ENCODE peak calls at places on chromosomes 3 and 15, in ten cellular contexts. U is cardiac fibroblast; B is adipocyte; S is K562; F is CD8-positive, alpha-beta T cell; Q is right cardiac atrium; E is GM12865; V is heart left ventricle; R is HL-60; N is tibial artery. C is an unnamed sample.

GRCh38 chr15:100114100-100114499 is 227.7 kb downstream of the ADAMTS17 start:
- DNase-seq in S (no peak), V (peak), B (no peak), F (no peak), N (peak), R (no peak), U (peak), E (no peak), Q (peak), C (no peak)

GRCh38 chr3:133531981-133532380 is 41.5 kb upstream of the CDV3 start:
- DNase-seq in E (no peak), U (peak), F (no peak), R (no peak), S (no peak), N (no peak), B (peak), Q (no peak), V (no peak), C (no peak)

GRCh38 chr3:183473969-183474368 is 45.5 kb upstream of the MCF2L2 start:
- DNase-seq in V (no peak), U (no peak), E (no peak), R (no peak), S (no peak), F (no peak), N (no peak), Q (no peak), B (no peak), C (no peak)

GRCh38 chr3:197394464-197395321 is 96.3 kb upstream of the DLG1 start:
- DNase-seq in R (no peak), S (peak), B (peak), E (peak), U (peak), V (peak), F (no peak), N (peak), Q (peak), C (no peak)

GRCh38 chr3:1967525-1967924 is 131.1 kb upstream of the CNTN4 start:
- DNase-seq in V (no peak), B (no peak), E (no peak), R (no peak), Q (no peak), S (no peak), U (no peak), F (no peak), N (no peak), C (no peak)

GRCh38 chr3:175431396-175431795 is 572.3 kb downstream of the NAALADL2 start:
- DNase-seq in V (no peak), B (no peak), R (no peak), N (no peak), F (no peak), E (no peak), Q (no peak), U (peak), S (no peak), C (no peak)

GRCh38 chr3:173902866-173903265 is 505.3 kb downstream of the NLGN1 start:
- DNase-seq in V (no peak), F (no peak), E (no peak), R (no peak), Q (no peak), S (no peak), N (no peak), B (peak), U (no peak), C (no peak)

GRCh38 chr15:99312794-99313193 is 61.5 kb downstream of the LRRC28 start:
- DNase-seq in V (no peak), S (no peak), R (no peak), B (no peak), U (no peak), Q (no peak), N (no peak), F (no peak), E (no peak), C (no peak)

GRCh38 chr3:142566096-142566495 is 12.4 kb downstream of the ATR start:
- DNase-seq in S (no peak), U (peak), Q (no peak), B (no peak), V (no peak), F (no peak), N (no peak), R (no peak), E (no peak), C (no peak)

GRCh38 chr15:62462721-62463120 is 297.6 kb upstream of the C2CD4B start:
- DNase-seq in Q (no peak), N (no peak), B (no peak), E (no peak), U (no peak), S (no peak), R (no peak), F (no peak), V (no peak), C (no peak)

GRCh38 chr3:47057212-47057671 is 77.8 kb downstream of the NBEAL2 start:
- DNase-seq in U (peak), S (no peak), V (no peak), E (peak), F (peak), N (no peak), Q (no peak), R (no peak), B (no peak), C (no peak)

GRCh38 chr15:68371160-68371559 is 60.8 kb downstream of the ITGA11 start:
- DNase-seq in R (no peak), V (no peak), E (no peak), U (no peak), N (peak), B (no peak), Q (no peak), S (no peak), F (no peak), C (no peak)

GRCh38 chr3:186638259-186638658 is 1.9 kb upstream of the FETUB start:
- DNase-seq in U (no peak), N (no peak), S (no peak), R (no peak), Q (no peak), E (no peak), B (no peak), F (no peak), V (no peak), C (no peak)

GRCh38 chr15:62834686-62835279 is 207.8 kb upstream of the TPM1 start:
- DNase-seq in B (no peak), U (no peak), E (no peak), V (no peak), S (no peak), Q (no peak), R (no peak), F (no peak), N (no peak), C (no peak)

DNA sequence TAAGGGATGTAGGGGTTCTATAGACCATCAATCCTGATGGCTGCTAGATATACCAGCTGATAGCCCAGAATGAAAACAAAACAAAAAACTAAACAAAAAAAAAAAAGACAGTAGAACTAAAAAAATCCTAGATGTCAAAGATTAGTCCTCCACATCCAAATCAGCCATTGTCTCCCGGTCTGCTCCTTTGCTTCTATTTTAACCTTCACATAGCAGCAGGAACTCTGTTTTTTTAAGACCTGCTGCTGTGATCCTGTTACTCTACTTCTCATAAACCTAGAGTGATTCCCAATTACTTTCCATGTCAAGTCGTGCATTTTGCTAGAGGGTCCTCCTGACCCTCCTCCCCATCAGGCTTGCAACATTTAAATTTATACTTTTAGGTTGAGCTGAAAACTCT is 2.5 kb downstream of the IFT122 start:
- DNase-seq in B (no peak), R (no peak), U (no peak), S (no peak), Q (no peak), F (no peak), N (no peak), E (no peak), V (no peak), C (no peak)
- H3K4me3 ChIP-seq in B (peak), R (no peak), U (no peak), S (no peak), Q (no peak), F (no peak), N (no peak), E (no peak), V (no peak), C (no peak)

GRCh38 chr3:29319798-29320197 is 38.9 kb downstream of the RBMS3 start:
- DNase-seq in Q (no peak), B (no peak), U (peak), V (no peak), F (no peak), E (no peak), R (no peak), S (no peak), N (no peak), C (no peak)
- H3K4me3 ChIP-seq in Q (no peak), B (peak), U (no peak), V (no peak), F (no peak), E (no peak), R (no peak), S (no peak), N (peak), C (no peak)

GRCh38 chr15:88906130-88906529 is 7.0 kb downstream of the MFGE8 start:
- DNase-seq in U (no peak), R (no peak), N (no peak), V (no peak), B (no peak), F (no peak), Q (no peak), S (no peak), E (no peak), C (no peak)

GRCh38 chr15:88907111-88907510 is 6.1 kb downstream of the MFGE8 start:
- DNase-seq in E (no peak), B (no peak), F (no peak), U (no peak), R (no peak), N (no peak), V (no peak), S (no peak), Q (no peak), C (no peak)

GRCh38 chr15:88906551-88906950 is 6.6 kb downstream of the MFGE8 start:
- DNase-seq in U (no peak), R (no peak), F (no peak), B (no peak), S (no peak), N (no peak), V (no peak), Q (no peak), E (no peak), C (no peak)

GRCh38 chr15:88908697-88909621 is 4.2 kb downstream of the MFGE8 start:
- DNase-seq in B (no peak), Q (no peak), S (no peak), E (no peak), R (no peak), U (peak), N (no peak), F (no peak), V (no peak), C (no peak)

DNA sequence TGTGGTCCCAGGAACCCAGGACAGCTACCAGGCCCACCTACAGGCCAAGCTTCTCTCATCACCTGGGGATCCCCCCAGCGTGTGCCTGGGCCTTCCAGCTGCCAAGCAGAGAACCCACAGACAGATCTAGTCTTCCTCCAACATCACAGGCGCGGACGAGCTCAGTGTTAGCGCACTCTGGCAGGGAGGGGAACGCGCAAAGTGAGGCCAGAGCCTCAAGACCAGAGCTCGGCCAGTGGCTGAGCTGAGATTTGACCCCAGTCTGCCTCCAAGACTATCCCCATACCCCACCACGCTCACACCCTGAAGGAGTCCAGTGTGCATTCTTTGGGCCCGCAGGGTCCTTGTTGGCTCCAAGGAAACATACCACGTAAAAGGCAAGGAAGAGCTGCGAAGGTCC is 5.1 kb downstream of the MFGE8 start:
- DNase-seq in S (no peak), R (no peak), V (no peak), B (no peak), F (no peak), N (no peak), E (no peak), Q (no peak), U (no peak), C (no peak)
- H3K4me3 ChIP-seq in S (no peak), R (no peak), V (peak), B (no peak), F (no peak), N (peak), E (no peak), Q (no peak), U (no peak), C (no peak)

GRCh38 chr3:123652346-123652984 is 67.6 kb upstream of the HACD2 start:
- DNase-seq in N (peak), F (peak), V (peak), S (peak), Q (peak), U (peak), B (peak), R (peak), E (peak), C (peak)

GRCh38 chr3:123648696-123649405 is 64.0 kb upstream of the HACD2 start:
- DNase-seq in U (no peak), B (no peak), F (no peak), N (no peak), R (no peak), Q (no peak), V (no peak), E (no peak), S (no peak), C (no peak)

GRCh38 chr3:123655400-123655799 is 70.5 kb upstream of the HACD2 start:
- DNase-seq in Q (no peak), V (no peak), N (peak), B (no peak), S (no peak), U (peak), F (no peak), R (peak), E (no peak), C (no peak)

GRCh38 chr3:123650101-123650500 is 65.2 kb upstream of the HACD2 start:
- DNase-seq in N (no peak), S (no peak), U (peak), Q (no peak), E (no peak), F (no peak), B (no peak), V (no peak), R (no peak), C (no peak)

DNA sequence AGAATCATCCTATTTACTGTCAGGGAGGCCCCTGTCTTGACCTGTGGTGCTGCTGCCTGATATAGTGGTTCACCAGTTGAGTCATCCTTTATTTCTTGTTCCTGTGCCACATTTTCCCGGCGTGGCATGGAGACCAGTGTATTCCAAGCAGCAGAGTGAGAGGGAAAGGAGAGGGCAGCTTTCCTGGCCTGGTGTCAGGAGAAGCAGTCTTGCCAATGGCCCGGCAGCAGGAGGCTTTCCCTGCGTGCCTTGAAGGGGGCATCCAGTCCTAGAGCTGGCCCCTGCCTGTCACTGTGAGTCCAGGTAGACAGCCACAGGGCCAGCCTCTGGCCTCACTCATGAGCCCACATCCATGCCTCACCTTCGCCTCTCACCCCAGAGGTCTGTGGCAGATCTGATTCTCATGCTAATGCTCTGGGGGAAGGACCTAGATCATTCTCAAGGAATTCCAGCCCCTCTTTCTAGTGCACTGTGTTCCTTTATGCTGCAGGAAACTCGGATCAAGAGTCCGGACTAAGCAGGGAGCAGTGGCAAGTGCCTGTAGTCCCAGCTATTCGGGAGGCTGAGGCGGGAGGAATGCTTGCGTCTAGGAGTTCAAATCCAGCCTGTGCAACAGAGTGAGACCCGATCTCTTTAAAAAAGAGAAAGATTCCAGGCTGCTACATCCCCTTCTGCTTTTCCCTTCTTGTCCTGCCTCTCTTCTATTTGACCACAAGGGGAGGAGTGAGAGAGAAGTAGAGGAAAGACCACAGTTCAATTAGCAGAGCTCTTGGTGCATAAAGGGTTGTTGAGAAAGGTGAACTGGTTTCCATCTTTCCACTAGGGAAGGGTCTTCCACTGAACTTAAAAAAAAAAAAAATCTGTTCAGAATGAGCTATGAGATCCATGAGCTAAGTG is 66.8 kb upstream of the HACD2 start:
- DNase-seq in S (no peak), Q (no peak), U (no peak), E (no peak), V (no peak), F (no peak), N (no peak), B (no peak), R (no peak), C (no peak)
- H3K4me3 ChIP-seq in S (no peak), Q (no peak), U (no peak), E (no peak), V (no peak), F (no peak), N (no peak), B (no peak), R (no peak), C (no peak)

DNA sequence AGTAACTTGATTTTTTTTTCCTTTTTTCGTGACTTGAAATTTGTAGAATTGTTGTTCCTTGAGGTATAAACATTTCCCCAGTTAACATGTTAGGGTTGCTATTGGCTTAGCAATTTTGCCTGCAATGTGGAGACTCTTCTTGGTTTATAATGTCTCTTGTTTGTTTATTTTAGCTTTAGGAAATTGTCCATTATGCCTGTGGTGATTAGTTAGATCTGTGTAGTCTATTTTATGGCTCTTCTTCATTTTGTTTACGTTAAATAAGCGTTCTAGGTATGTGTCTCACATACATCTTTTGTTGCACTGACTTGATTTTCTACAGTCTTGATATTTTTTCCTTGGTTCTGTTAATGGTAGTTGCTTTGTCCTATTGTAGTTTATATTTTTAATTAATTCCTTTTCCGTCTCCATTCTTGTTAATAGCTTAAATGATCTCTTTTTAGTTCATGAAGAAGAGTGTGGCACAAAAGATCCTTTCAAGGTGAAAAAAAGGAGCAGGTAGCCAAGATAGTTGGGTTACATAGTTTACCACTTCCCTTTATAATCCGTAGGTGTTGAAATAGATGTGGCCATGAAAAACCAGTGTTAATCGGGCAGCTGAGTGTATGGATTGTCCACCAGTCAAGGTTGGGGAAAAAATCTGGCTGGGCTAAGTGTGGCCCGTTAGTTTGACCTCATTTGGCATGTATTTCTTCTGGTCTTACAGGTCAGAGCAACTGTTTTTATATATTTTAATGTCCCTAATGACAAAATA is 12.1 kb downstream of the IQGAP1 start:
- DNase-seq in N (no peak), U (no peak), R (peak), B (no peak), Q (no peak), V (no peak), E (no peak), S (no peak), F (no peak), C (no peak)
- H3K4me3 ChIP-seq in N (no peak), U (no peak), R (no peak), B (peak), Q (peak), V (peak), E (peak), S (no peak), F (no peak), C (no peak)

GRCh38 chr3:158562674-158563073 is 8.3 kb upstream of the MLF1 start:
- DNase-seq in Q (no peak), S (no peak), V (no peak), R (no peak), F (no peak), B (no peak), N (no peak), U (no peak), E (no peak), C (no peak)
- H3K4me3 ChIP-seq in Q (no peak), S (no peak), V (no peak), R (no peak), F (no peak), B (no peak), N (no peak), U (no peak), E (no peak), C (no peak)

GRCh38 chr3:124636863-124637296 is 93.4 kb upstream of the UMPS start:
- DNase-seq in B (no peak), S (no peak), F (no peak), Q (no peak), N (no peak), V (no peak), U (no peak), R (no peak), E (no peak), C (no peak)
- H3K4me3 ChIP-seq in B (no peak), S (no peak), F (no peak), Q (no peak), N (no peak), V (no peak), U (no peak), R (no peak), E (no peak), C (no peak)

DNA sequence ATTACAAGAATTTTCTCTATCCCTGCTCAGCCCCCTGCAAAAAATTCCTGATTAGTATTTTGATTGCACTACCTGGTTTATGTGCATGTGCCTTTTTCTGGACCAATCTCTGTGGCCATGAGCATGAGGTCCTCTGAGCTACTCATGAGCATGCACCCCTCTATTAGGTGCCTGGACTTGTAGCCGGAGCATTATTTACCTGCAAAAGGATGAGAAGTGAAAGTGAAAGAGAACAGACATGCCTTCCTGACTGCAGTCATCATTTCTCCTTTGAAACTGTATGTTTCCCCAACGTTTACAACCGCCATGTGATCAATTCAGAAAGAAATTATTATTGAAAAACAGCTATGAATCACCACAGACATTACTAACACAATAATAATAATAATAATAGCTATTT is 1008.8 kb downstream of the ROBO2 start:
- DNase-seq in N (no peak), V (no peak), R (no peak), F (no peak), U (no peak), Q (no peak), E (peak), B (no peak), S (no peak), C (no peak)
- H3K4me3 ChIP-seq in N (no peak), V (no peak), R (no peak), F (no peak), U (no peak), Q (no peak), E (peak), B (no peak), S (no peak), C (no peak)

GRCh38 chr3:124628865-124629264 is 101.4 kb upstream of the UMPS start:
- DNase-seq in V (no peak), E (no peak), N (no peak), S (no peak), U (no peak), Q (no peak), B (no peak), F (no peak), R (no peak), C (no peak)
- H3K4me3 ChIP-seq in V (no peak), E (no peak), N (no peak), S (no peak), U (no peak), Q (no peak), B (no peak), F (no peak), R (no peak), C (no peak)

DNA sequence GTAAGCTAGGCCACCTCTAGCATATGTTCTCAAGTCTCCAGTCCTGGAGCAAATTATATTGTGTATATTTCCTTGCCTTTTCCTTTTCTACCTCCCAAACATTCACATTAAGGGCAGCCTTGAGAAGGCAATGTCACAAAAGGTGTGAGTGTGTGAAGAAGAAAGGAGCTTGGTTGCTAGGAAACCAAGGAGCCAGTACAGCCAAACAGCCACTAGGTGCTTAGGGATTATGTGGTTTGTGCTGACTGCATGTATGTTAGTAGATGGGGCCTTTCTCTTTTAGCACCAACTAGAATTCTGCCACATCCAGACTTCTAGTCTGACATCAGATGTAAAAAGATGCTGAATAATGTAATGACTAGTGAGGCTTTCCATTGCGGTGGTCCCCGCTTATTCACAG is 118.8 kb upstream of the DAZL start:
- DNase-seq in Q (no peak), R (no peak), S (no peak), F (no peak), N (no peak), E (peak), U (peak), B (peak), V (no peak), C (peak)
- H3K4me3 ChIP-seq in Q (no peak), R (no peak), S (no peak), F (no peak), N (no peak), E (no peak), U (no peak), B (no peak), V (no peak), C (no peak)